ENCODE peak calls at places on chromosomes 1 and 21, in five cellular contexts. J is adipocyte; S is right cardiac atrium; Z is CD4-positive, alpha-beta T cell; P is gastrocnemius medialis. A is an unnamed sample.
A peak's percentile ranks its signal among the peaks of the same experiment; 100 is the strongest.

GRCh38 chr1:170471310-170471839 is 60.6 kb upstream of the GORAB start:
- DNase-seq in J (peak; percentile 47), S (no peak), Z (no peak), P (no peak), A (no peak)

GRCh38 chr1:161763522-161764098 is 2.5 kb upstream of the ATF6 start:
- DNase-seq in J (peak; percentile 36), S (no peak), Z (peak; percentile 39), P (no peak), A (peak; percentile 29)

GRCh38 chr1:50425376-50426107 is 2.3 kb upstream of the DMRTA2 start:
- DNase-seq in J (no peak), S (no peak), Z (no peak), P (no peak), A (no peak)

GRCh38 chr1:6137758-6138157 is 42.4 kb downstream of the CHD5 start:
- DNase-seq in J (no peak), S (peak; percentile 9), Z (no peak), P (no peak), A (no peak)

GRCh38 chr1:179206817-179207216 is 22.7 kb downstream of the ABL2 start:
- DNase-seq in J (no peak), S (no peak), Z (no peak), P (no peak), A (no peak)

GRCh38 chr1:167291539-167292195 is 71.0 kb downstream of the POU2F1 start:
- DNase-seq in J (no peak), S (no peak), Z (no peak), P (no peak), A (no peak)

GRCh38 chr21:15804247-15804985 is 74.6 kb downstream of the USP25 start:
- DNase-seq in J (no peak), S (no peak), Z (no peak), P (no peak), A (no peak)

GRCh38 chr1:219099307-219099706 is 74.4 kb upstream of the LYPLAL1 start:
- DNase-seq in J (no peak), S (no peak), Z (no peak), P (no peak), A (no peak)

GRCh38 chr1:109112652-109113285 is 1.1 kb upstream of the ELAPOR1 start:
- DNase-seq in J (peak; percentile 95), S (peak; percentile 98), Z (peak; percentile 86), P (peak; percentile 72), A (peak; percentile 74)

GRCh38 chr1:109111386-109112055 is 2.4 kb upstream of the ELAPOR1 start:
- DNase-seq in J (no peak), S (no peak), Z (no peak), P (no peak), A (peak; percentile 32)

GRCh38 chr1:109107785-109108184 is 6.1 kb upstream of the ELAPOR1 start:
- DNase-seq in J (no peak), S (no peak), Z (no peak), P (no peak), A (no peak)

GRCh38 chr1:109112056-109112651 is 1.8 kb upstream of the ELAPOR1 start:
- DNase-seq in J (no peak), S (no peak), Z (no peak), P (no peak), A (peak; percentile 46)

GRCh38 chr1:109109906-109110305 is 4.0 kb upstream of the ELAPOR1 start:
- DNase-seq in J (no peak), S (no peak), Z (no peak), P (no peak), A (no peak)
- H3K27me3 ChIP-seq in J (peaks cover 13% of the 10 kb centered on the region), S (no peaks in the 10 kb centered on the region), Z (no peaks in the 10 kb centered on the region), P (peaks cover 20% of the 10 kb centered on the region), A (peaks cover 1% of the 10 kb centered on the region)

GRCh38 chr1:110424699-110425098 is 17.2 kb upstream of the LAMTOR5 start:
- DNase-seq in J (peak; percentile 63), S (no peak), Z (no peak), P (no peak), A (no peak)
- H3K27me3 ChIP-seq in J (peaks cover 2% of the 10 kb centered on the region), S (no peaks in the 10 kb centered on the region), Z (no peaks in the 10 kb centered on the region), P (no peaks in the 10 kb centered on the region), A (no peaks in the 10 kb centered on the region)

DNA sequence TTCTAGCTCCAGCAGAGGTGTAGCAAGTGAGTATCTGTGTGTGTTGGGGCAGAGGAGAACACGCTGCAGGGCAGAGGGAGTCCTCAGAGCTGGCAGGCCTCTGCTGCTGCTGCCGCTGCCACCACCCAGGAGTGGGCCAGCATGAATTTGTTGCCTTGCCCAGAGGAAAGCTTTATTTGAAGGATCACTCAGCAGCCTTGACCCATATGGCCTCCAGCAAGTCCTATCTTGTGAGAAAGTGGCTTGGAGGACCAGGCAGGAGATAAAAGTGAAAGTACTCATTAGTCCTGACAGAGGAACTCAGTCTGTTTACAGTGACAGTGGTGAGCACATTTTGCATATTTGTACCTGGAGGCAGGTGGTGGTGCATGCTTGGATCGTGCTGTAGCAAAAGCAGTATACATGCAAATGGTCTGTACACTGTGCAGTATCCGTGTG is 3.1 kb downstream of the TRAF5 start:
- DNase-seq in J (no peak), S (no peak), Z (no peak), P (no peak), A (no peak)
- H3K27me3 ChIP-seq in J (no peaks in the 10 kb centered on the region), S (no peaks in the 10 kb centered on the region), Z (no peaks in the 10 kb centered on the region), P (no peaks in the 10 kb centered on the region), A (no peaks in the 10 kb centered on the region)

GRCh38 chr1:11579506-11579905 is 74.7 kb downstream of the FBXO2 start:
- DNase-seq in J (no peak), S (no peak), Z (no peak), P (no peak), A (no peak)

GRCh38 chr1:11575553-11575952 is 78.7 kb downstream of the FBXO2 start:
- DNase-seq in J (no peak), S (no peak), Z (no peak), P (no peak), A (no peak)

GRCh38 chr1:11576109-11576875 is 77.9 kb downstream of the FBXO2 start:
- DNase-seq in J (no peak), S (no peak), Z (no peak), P (no peak), A (no peak)

GRCh38 chr1:11581455-11581854 is 72.8 kb downstream of the FBXO2 start:
- DNase-seq in J (no peak), S (no peak), Z (no peak), P (no peak), A (no peak)
- H3K27me3 ChIP-seq in J (peaks cover 48% of the 10 kb centered on the region), S (no peaks in the 10 kb centered on the region), Z (no peaks in the 10 kb centered on the region), P (no peaks in the 10 kb centered on the region), A (no peaks in the 10 kb centered on the region)

A was measured in bronchial epithelial cell.